ENCODE peak calls at places on chromosomes 13 and 19, in ten cellular contexts. Y, L, N, I, V, B, F, U, K and Q are unnamed samples.
A peak's percentile ranks its signal among the peaks of the same experiment; 100 is the strongest.

GRCh38 chr19:56351208-56351607 is 36.6 kb upstream of the ZSCAN5A start:
- DNase-seq in N (no peak), U (no peak), I (no peak), K (no peak), B (no peak), Y (no peak), V (no peak), F (no peak), L (no peak), Q (no peak)

GRCh38 chr19:41339936-41340335 is 13.8 kb downstream of the TGFB1 start:
- DNase-seq in L (no peak), V (no peak), F (no peak), Y (no peak), U (peak; percentile 26), B (no peak), N (no peak), K (no peak), I (no peak), Q (no peak)

GRCh38 chr19:30799854-30800755 is 427.9 kb downstream of the ZNF536 start:
- DNase-seq in N (peak; percentile 46), U (no peak), K (no peak), I (peak; percentile 59), Y (no peak), L (no peak), B (peak; percentile 58), F (no peak), V (peak; percentile 46), Q (peak; percentile 75)

GRCh38 chr13:113116206-113116800 is 6.3 kb upstream of the F10 start:
- DNase-seq in U (no peak), B (no peak), I (no peak), F (peak; percentile 41), N (no peak), K (no peak), Y (no peak), L (no peak), V (no peak), Q (no peak)

GRCh38 chr19:7636691-7637373 is at the start of gene STXBP2:
- DNase-seq in I (no peak), F (peak; percentile 96), U (no peak), K (peak; percentile 35), L (peak; percentile 85), B (peak; percentile 66), Y (peak; percentile 31), N (peak; percentile 49), V (peak; percentile 76), Q (peak; percentile 85)

GRCh38 chr13:44044544-44045178 is 165.0 kb downstream of the LACC1 start:
- DNase-seq in N (no peak), Y (no peak), I (no peak), L (no peak), U (no peak), V (no peak), F (no peak), B (no peak), K (no peak), Q (no peak)

GRCh38 chr19:48997972-48998371 is 4.3 kb downstream of the RUVBL2 start:
- DNase-seq in Y (peak; percentile 68), L (no peak), I (peak; percentile 87), K (peak; percentile 60), F (no peak), V (peak; percentile 63), N (no peak), U (no peak), B (no peak), Q (no peak)

GRCh38 chr19:51375504-51376221 is 3.2 kb upstream of the NKG7 start:
- DNase-seq in V (no peak), L (peak; percentile 59), B (no peak), I (no peak), U (no peak), F (no peak), K (no peak), Y (no peak), N (no peak), Q (no peak)

GRCh38 chr19:33720155-33720493 is 76.5 kb upstream of the KCTD15 start:
- DNase-seq in L (no peak), U (no peak), I (no peak), F (no peak), K (no peak), Y (no peak), V (no peak), B (no peak), N (no peak), Q (no peak)

GRCh38 chr19:55080121-55080914 is 4.6 kb downstream of the EPS8L1 start:
- DNase-seq in F (peak; percentile 92), V (peak; percentile 84), U (peak; percentile 60), K (peak; percentile 59), L (peak; percentile 37), Y (peak; percentile 74), B (peak; percentile 75), N (peak; percentile 60), I (peak; percentile 93), Q (peak; percentile 69)

GRCh38 chr13:47798906-47799305 is 202.2 kb downstream of the SUCLA2 start:
- DNase-seq in N (no peak), I (no peak), Y (peak; percentile 15), V (no peak), B (no peak), K (peak; percentile 7), U (no peak), L (no peak), F (no peak), Q (no peak)

GRCh38 chr13:24459234-24459633 is 53.3 kb downstream of the PARP4 start:
- DNase-seq in N (no peak), U (peak; percentile 83), V (no peak), B (no peak), I (no peak), L (no peak), K (no peak), F (no peak), Y (peak; percentile 88), Q (no peak)

GRCh38 chr19:49017666-49018351 is 918 bp upstream of the LHB start:
- DNase-seq in F (peak; percentile 85), Y (peak; percentile 56), B (peak; percentile 55), K (peak; percentile 68), N (peak; percentile 54), V (peak; percentile 80), I (peak; percentile 83), U (peak; percentile 31), L (peak; percentile 59), Q (peak; percentile 79)

GRCh38 chr19:8681345-8682021 is 17.1 kb downstream of the ACTL9 start:
- DNase-seq in N (no peak), U (no peak), I (no peak), Y (peak; percentile 14), F (no peak), L (no peak), K (no peak), V (no peak), B (no peak), Q (no peak)

GRCh38 chr13:91574756-91575155 is 176.3 kb downstream of the GPC5 start:
- DNase-seq in K (no peak), I (no peak), B (no peak), F (no peak), N (no peak), V (no peak), U (no peak), L (no peak), Y (peak; percentile 25), Q (no peak)

GRCh38 chr19:3364501-3364858 is 1.9 kb upstream of the NFIC start:
- DNase-seq in Y (no peak), N (no peak), K (no peak), F (no peak), I (no peak), U (no peak), B (no peak), L (no peak), V (no peak), Q (no peak)

GRCh38 chr19:4358709-4359626 is 15.6 kb downstream of the MPND start:
- DNase-seq in U (no peak), F (no peak), K (no peak), N (peak; percentile 33), L (no peak), V (no peak), I (no peak), Y (no peak), B (no peak), Q (no peak)

GRCh38 chr19:41753159-41753558 is 2.2 kb upstream of the CEACAM6 start:
- DNase-seq in U (no peak), Y (peak; percentile 20), N (no peak), V (peak; percentile 75), F (peak; percentile 96), L (peak; percentile 16), B (peak; percentile 47), I (peak; percentile 71), K (peak; percentile 32), Q (peak; percentile 40)

GRCh38 chr13:97502691-97503090 is 68.7 kb downstream of the RAP2A start:
- DNase-seq in B (no peak), K (no peak), I (no peak), L (no peak), U (no peak), Y (no peak), N (no peak), F (no peak), V (no peak), Q (no peak)

GRCh38 chr19:36060430-36060829 is 5.7 kb downstream of the WDR62 start:
- DNase-seq in U (peak; percentile 43), K (peak; percentile 79), Y (peak; percentile 72), B (peak; percentile 54), N (peak; percentile 64), V (no peak), F (no peak), I (peak; percentile 71), L (no peak), Q (peak; percentile 31)